ENCODE peak calls at places on chromosomes 3 and 15, in seven cellular contexts. One of them, this sample, is unnamed.

GRCh38 chr3:151146731-151147091 is 56.3 kb downstream of the GPR171 start:
- DNase-seq in A172: no peak
- DNase-seq in HEK293T: no peak
- DNase-seq in neural progenitor cell: no peak
- DNase-seq in pons: no peak
- DNase-seq in KBM-7: no peak
- DNase-seq in glomerular endothelial cell: no peak
- DNase-seq in this sample: no peak

GRCh38 chr15:37995461-37996347 is 61.3 kb downstream of the TMCO5A start:
- DNase-seq in A172: peak
- DNase-seq in HEK293T: peak
- DNase-seq in neural progenitor cell: peak
- DNase-seq in pons: peak
- DNase-seq in KBM-7: peak
- DNase-seq in glomerular endothelial cell: peak
- DNase-seq in this sample: peak

GRCh38 chr3:182794806-182795369 is 1.6 kb downstream of the ATP11B start:
- DNase-seq in A172: no peak
- DNase-seq in HEK293T: no peak
- DNase-seq in neural progenitor cell: no peak
- DNase-seq in pons: no peak
- DNase-seq in KBM-7: peak
- DNase-seq in glomerular endothelial cell: no peak
- DNase-seq in this sample: no peak

GRCh38 chr3:109863701-109864100 is 526.4 kb upstream of the DPPA4 start:
- DNase-seq in A172: no peak
- DNase-seq in HEK293T: no peak
- DNase-seq in neural progenitor cell: no peak
- DNase-seq in pons: no peak
- DNase-seq in KBM-7: no peak
- DNase-seq in glomerular endothelial cell: no peak
- DNase-seq in this sample: peak

GRCh38 chr3:151008699-151009098 is 36.2 kb upstream of the CLRN1 start:
- DNase-seq in A172: peak
- DNase-seq in HEK293T: peak
- DNase-seq in neural progenitor cell: peak
- DNase-seq in pons: peak
- DNase-seq in KBM-7: no peak
- DNase-seq in glomerular endothelial cell: no peak
- DNase-seq in this sample: no peak

GRCh38 chr3:43978708-43979107 is 263.0 kb upstream of the TOPAZ1 start:
- DNase-seq in A172: no peak
- DNase-seq in HEK293T: no peak
- DNase-seq in neural progenitor cell: no peak
- DNase-seq in pons: no peak
- DNase-seq in KBM-7: no peak
- DNase-seq in glomerular endothelial cell: no peak
- DNase-seq in this sample: no peak

GRCh38 chr3:123159926-123160635 is 41.7 kb upstream of the SEC22A start:
- DNase-seq in A172: no peak
- DNase-seq in HEK293T: peak
- DNase-seq in neural progenitor cell: no peak
- DNase-seq in pons: no peak
- DNase-seq in KBM-7: no peak
- DNase-seq in glomerular endothelial cell: no peak
- DNase-seq in this sample: no peak

GRCh38 chr15:70421197-70421482 is 323.4 kb upstream of the TLE3 start:
- DNase-seq in A172: no peak
- DNase-seq in HEK293T: no peak
- DNase-seq in neural progenitor cell: no peak
- DNase-seq in pons: no peak
- DNase-seq in KBM-7: no peak
- DNase-seq in glomerular endothelial cell: no peak
- DNase-seq in this sample: no peak

GRCh38 chr3:105355355-105356063 is 11.2 kb upstream of the ALCAM start:
- DNase-seq in A172: peak
- DNase-seq in HEK293T: no peak
- DNase-seq in neural progenitor cell: no peak
- DNase-seq in pons: no peak
- DNase-seq in KBM-7: peak
- DNase-seq in glomerular endothelial cell: no peak
- DNase-seq in this sample: peak

GRCh38 chr15:90099868-90100854 is 2.1 kb downstream of the IDH2 start:
- DNase-seq in A172: peak
- DNase-seq in HEK293T: no peak
- DNase-seq in neural progenitor cell: no peak
- DNase-seq in pons: peak
- DNase-seq in KBM-7: peak
- DNase-seq in glomerular endothelial cell: no peak
- DNase-seq in this sample: peak